ENCODE peak calls at places on chromosome 4, in four cellular contexts. One of them, this sample, is unnamed.

GRCh38 chr4:8348071-8348470 is 78.5 kb downstream of the HTRA3 start:
- DNase-seq in PC-3: no peak
- DNase-seq in stomach: peak; percentile 1
- DNase-seq in tibial nerve: no peak
- DNase-seq in this sample: no peak

GRCh38 chr4:188329526-188329925 is 190.3 kb downstream of the TRIML1 start:
- DNase-seq in tibial nerve: no peak
- DNase-seq in PC-3: no peak
- DNase-seq in stomach: no peak
- DNase-seq in this sample: no peak

GRCh38 chr4:40180356-40180755 is 16.5 kb upstream of the RHOH start:
- DNase-seq in PC-3: peak; percentile 62
- DNase-seq in stomach: no peak
- DNase-seq in tibial nerve: no peak
- DNase-seq in this sample: no peak

GRCh38 chr4:84792366-84793301 is 173.9 kb downstream of the WDFY3 start:
- DNase-seq in PC-3: no peak
- DNase-seq in stomach: no peak
- DNase-seq in tibial nerve: no peak
- DNase-seq in this sample: no peak

GRCh38 chr4:109434007-109434792 is 585 bp downstream of the SEC24B start:
- DNase-seq in PC-3: peak; percentile 21
- DNase-seq in stomach: peak; percentile 46
- DNase-seq in tibial nerve: peak; percentile 28
- DNase-seq in this sample: peak; percentile 71

GRCh38 chr4:182067828-182068227 is 175.4 kb upstream of the TENM3 start:
- DNase-seq in stomach: no peak
- DNase-seq in PC-3: no peak
- DNase-seq in tibial nerve: no peak
- DNase-seq in this sample: no peak

GRCh38 chr4:147975902-147976301 is 244.0 kb downstream of the ARHGAP10 start:
- DNase-seq in stomach: no peak
- DNase-seq in tibial nerve: no peak
- DNase-seq in PC-3: no peak
- DNase-seq in this sample: no peak

GRCh38 chr4:89558147-89558546 is 250.5 kb upstream of the GPRIN3 start:
- DNase-seq in stomach: no peak
- DNase-seq in PC-3: peak; percentile 14
- DNase-seq in tibial nerve: no peak
- DNase-seq in this sample: no peak

GRCh38 chr4:4607336-4608213 is 65.7 kb upstream of the STX18 start:
- DNase-seq in PC-3: no peak
- DNase-seq in tibial nerve: no peak
- DNase-seq in stomach: no peak
- DNase-seq in this sample: no peak

GRCh38 chr4:25865586-25865985 is 2.8 kb upstream of the SEL1L3 start:
- DNase-seq in tibial nerve: no peak
- DNase-seq in PC-3: peak; percentile 77
- DNase-seq in stomach: peak; percentile 65
- DNase-seq in this sample: peak; percentile 80

GRCh38 chr4:8202108-8202507 is 3.0 kb downstream of the SH3TC1 start:
- DNase-seq in stomach: no peak
- DNase-seq in tibial nerve: no peak
- DNase-seq in PC-3: no peak
- DNase-seq in this sample: no peak

GRCh38 chr4:11424000-11424399 is 4.7 kb downstream of the HS3ST1 start:
- DNase-seq in stomach: no peak
- DNase-seq in PC-3: peak; percentile 6
- DNase-seq in tibial nerve: peak; percentile 20
- DNase-seq in this sample: peak; percentile 47

GRCh38 chr4:80043534-80043933 is 29.5 kb downstream of the ANTXR2 start:
- DNase-seq in PC-3: no peak
- DNase-seq in stomach: no peak
- DNase-seq in tibial nerve: no peak
- DNase-seq in this sample: no peak
- H3K36me3 ChIP-seq in PC-3: peaks cover 30% of the 10 kb centered on the region
- H3K36me3 ChIP-seq in stomach: no peaks in the 10 kb centered on the region
- H3K36me3 ChIP-seq in tibial nerve: peaks cover 21% of the 10 kb centered on the region
- H3K36me3 ChIP-seq in this sample: no peaks in the 10 kb centered on the region

GRCh38 chr4:67700119-67700873 is 659 bp downstream of the UBA6 start:
- DNase-seq in stomach: no peak
- DNase-seq in PC-3: peak; percentile 52
- DNase-seq in tibial nerve: no peak
- DNase-seq in this sample: peak; percentile 8
- TF ChIP-seq CTCF in stomach: no peak
- TF ChIP-seq CTCF in PC-3: no peak
- TF ChIP-seq CTCF in tibial nerve: no peak
- TF ChIP-seq CTCF in this sample: no peak

DNA sequence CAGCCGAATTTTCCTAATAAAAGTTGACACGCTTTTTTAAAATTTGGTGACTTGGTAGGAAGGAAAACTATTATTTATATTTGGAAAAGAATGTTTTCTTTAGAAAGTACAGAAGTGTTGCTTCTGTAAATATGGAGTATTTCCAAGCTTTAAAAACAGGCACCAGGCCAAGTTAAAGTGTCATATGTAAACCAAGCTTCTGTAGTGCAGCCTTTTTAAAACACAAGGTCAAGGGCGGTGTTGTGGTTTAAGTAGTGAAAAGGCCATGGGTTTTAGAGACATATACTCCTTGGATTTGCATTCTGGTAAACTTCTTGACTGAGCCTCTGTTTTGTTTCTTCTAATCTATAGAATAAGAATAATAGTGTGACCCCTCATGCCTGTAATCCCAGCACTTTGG is 62.8 kb downstream of the TRIM2 start:
- DNase-seq in stomach: no peak
- DNase-seq in tibial nerve: no peak
- DNase-seq in PC-3: no peak
- DNase-seq in this sample: peak; percentile 59
- H3K4me1 ChIP-seq in stomach: peaks cover 22% of the 10 kb centered on the region
- H3K4me1 ChIP-seq in tibial nerve: peaks cover 9% of the 10 kb centered on the region
- H3K4me1 ChIP-seq in PC-3: no peaks in the 10 kb centered on the region
- H3K4me1 ChIP-seq in this sample: peaks cover 21% of the 10 kb centered on the region

DNA sequence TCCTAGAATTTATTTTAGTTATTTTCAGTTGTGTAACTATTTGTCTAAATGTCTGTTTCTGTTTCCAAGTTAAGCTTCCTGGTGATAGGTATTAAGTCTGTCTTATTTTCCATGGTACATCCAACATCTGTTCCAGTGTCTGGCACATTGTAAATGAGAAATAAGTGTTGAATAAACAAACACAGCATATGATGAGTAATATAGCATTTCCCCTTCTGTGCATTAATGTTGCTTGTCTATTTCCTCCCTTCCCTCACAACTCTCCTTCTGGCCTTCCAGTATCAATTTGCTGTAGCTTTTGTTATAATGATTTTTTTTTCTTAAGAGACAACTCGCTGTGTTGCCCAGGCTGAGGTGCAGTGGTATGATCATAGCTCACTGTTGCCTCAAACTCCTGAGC is 36.1 kb downstream of the COPS4 start:
- DNase-seq in tibial nerve: no peak
- DNase-seq in stomach: no peak
- DNase-seq in PC-3: peak; percentile 30
- DNase-seq in this sample: no peak
- H3K36me3 ChIP-seq in tibial nerve: peaks cover 78% of the 10 kb centered on the region
- H3K36me3 ChIP-seq in stomach: peaks cover 8% of the 10 kb centered on the region
- H3K36me3 ChIP-seq in PC-3: peaks cover 13% of the 10 kb centered on the region
- H3K36me3 ChIP-seq in this sample: no peaks in the 10 kb centered on the region

GRCh38 chr4:786861-787300 is 39.0 kb downstream of the CPLX1 start:
- DNase-seq in PC-3: no peak
- DNase-seq in stomach: no peak
- DNase-seq in tibial nerve: no peak
- DNase-seq in this sample: no peak
- TF ChIP-seq CTCF in PC-3: no peak
- TF ChIP-seq CTCF in stomach: peak; percentile 14
- TF ChIP-seq CTCF in tibial nerve: no peak
- TF ChIP-seq CTCF in this sample: no peak

GRCh38 chr4:94660614-94661013 is 97.1 kb upstream of the BMPR1B start:
- DNase-seq in stomach: no peak
- DNase-seq in tibial nerve: no peak
- DNase-seq in PC-3: no peak
- DNase-seq in this sample: no peak
- H3K4me1 ChIP-seq in stomach: no peaks in the 10 kb centered on the region
- H3K4me1 ChIP-seq in tibial nerve: peaks cover 1% of the 10 kb centered on the region
- H3K4me1 ChIP-seq in PC-3: no peaks in the 10 kb centered on the region
- H3K4me1 ChIP-seq in this sample: no peaks in the 10 kb centered on the region

GRCh38 chr4:3128058-3128457 is 53.6 kb downstream of the HTT start:
- DNase-seq in PC-3: no peak
- DNase-seq in tibial nerve: no peak
- DNase-seq in stomach: no peak
- DNase-seq in this sample: no peak
- H3K36me3 ChIP-seq in PC-3: peaks cover 9% of the 10 kb centered on the region
- H3K36me3 ChIP-seq in tibial nerve: peaks cover 74% of the 10 kb centered on the region
- H3K36me3 ChIP-seq in stomach: peaks cover 39% of the 10 kb centered on the region
- H3K36me3 ChIP-seq in this sample: peaks cover 10% of the 10 kb centered on the region

GRCh38 chr4:126411047-126411446 is 1096.3 kb downstream of the FAT4 start:
- DNase-seq in PC-3: no peak
- DNase-seq in tibial nerve: no peak
- DNase-seq in stomach: no peak
- DNase-seq in this sample: no peak

GRCh38 chr4:126404549-126404948 is 1089.8 kb downstream of the FAT4 start:
- DNase-seq in PC-3: no peak
- DNase-seq in tibial nerve: no peak
- DNase-seq in stomach: no peak
- DNase-seq in this sample: no peak

GRCh38 chr4:126405369-126405982 is 1090.7 kb downstream of the FAT4 start:
- DNase-seq in tibial nerve: no peak
- DNase-seq in stomach: no peak
- DNase-seq in PC-3: no peak
- DNase-seq in this sample: no peak
- TF ChIP-seq CTCF in tibial nerve: no peak
- TF ChIP-seq CTCF in stomach: peak; percentile 16
- TF ChIP-seq CTCF in PC-3: peak; percentile 49
- TF ChIP-seq CTCF in this sample: no peak

DNA sequence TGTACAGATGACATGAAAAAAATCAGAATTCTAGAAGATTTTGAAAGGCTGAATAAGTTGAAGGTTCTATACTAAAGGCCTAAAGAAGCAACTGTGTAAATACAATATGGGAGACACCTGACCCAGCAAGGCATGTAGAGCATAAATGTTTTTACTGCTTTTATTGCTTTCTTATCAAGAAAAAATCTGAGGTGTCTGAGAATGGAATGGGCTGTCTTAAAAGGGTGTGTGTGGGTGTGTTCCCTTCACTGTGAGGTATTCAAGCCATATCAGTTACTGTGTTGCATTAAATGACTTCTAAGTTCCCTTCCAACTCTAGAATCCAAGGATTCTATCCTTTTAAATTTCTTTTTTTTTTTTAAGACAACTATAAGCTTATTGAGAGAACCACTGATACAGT is 15.8 kb downstream of the ATP8A1 start:
- DNase-seq in stomach: no peak
- DNase-seq in tibial nerve: no peak
- DNase-seq in PC-3: peak; percentile 27
- DNase-seq in this sample: no peak
- H3K4me1 ChIP-seq in stomach: no peaks in the 10 kb centered on the region
- H3K4me1 ChIP-seq in tibial nerve: peaks cover 12% of the 10 kb centered on the region
- H3K4me1 ChIP-seq in PC-3: peaks cover 7% of the 10 kb centered on the region
- H3K4me1 ChIP-seq in this sample: peaks cover 43% of the 10 kb centered on the region